ENCODE peak calls at places on chromosomes 4 and X, in six cellular contexts. X is foreskin fibroblast, H is choroid plexus epithelial cell, R is nephron progenitor cell, L is psoas muscle, A is Peyer's patch. C is an unnamed sample.

GRCh38 chr4:56907489-56908205 is at the start of gene REST:
- DNase-seq in L (peak), H (peak), R (peak), A (peak), X (peak), C (no peak)

GRCh38 chr4:82181789-82182188 is 192.0 kb downstream of the HNRNPD start:
- DNase-seq in R (no peak), H (no peak), A (no peak), L (no peak), X (no peak), C (no peak)

GRCh38 chr4:184528713-184529112 is 54.4 kb upstream of the IRF2 start:
- DNase-seq in X (no peak), R (no peak), H (no peak), L (no peak), A (no peak), C (no peak)

GRCh38 chr4:122150896-122151295 is 1.2 kb upstream of the BLTP1 start:
- DNase-seq in H (no peak), L (no peak), X (no peak), R (no peak), A (no peak), C (no peak)

GRCh38 chr4:1596393-1596792 is 87.7 kb downstream of the FAM53A start:
- DNase-seq in R (no peak), X (no peak), L (peak), H (no peak), A (no peak), C (no peak)

GRCh38 chr4:124459922-124460301 is 252.6 kb downstream of the ANKRD50 start:
- DNase-seq in R (no peak), L (no peak), A (no peak), X (no peak), H (peak), C (no peak)

GRCh38 chr4:59571805-59572430 is 1628.2 kb upstream of the ADGRL3 start:
- DNase-seq in X (no peak), H (peak), R (no peak), A (no peak), L (no peak), C (no peak)

GRCh38 chr4:152591361-152591760 is 55.5 kb upstream of the FBXW7 start:
- DNase-seq in R (peak), L (peak), X (peak), H (peak), A (peak), C (no peak)

GRCh38 chrX:143002206-143002605 is 23.5 kb upstream of the SPANXN4 start:
- DNase-seq in R (no peak), L (no peak), H (no peak), X (no peak), A (no peak), C (no peak)

GRCh38 chrX:68147848-68148247 is 285.4 kb downstream of the OPHN1 start:
- DNase-seq in H (no peak), X (no peak), A (no peak), L (no peak), R (no peak), C (no peak)

GRCh38 chrX:39012561-39013209 is 211.4 kb downstream of the MID1IP1 start:
- DNase-seq in L (no peak), A (no peak), X (no peak), H (peak), R (no peak), C (no peak)

GRCh38 chr4:51901363-51901762 is 58.4 kb downstream of the DCUN1D4 start:
- DNase-seq in A (no peak), L (no peak), H (no peak), R (no peak), X (no peak), C (no peak)

DNA sequence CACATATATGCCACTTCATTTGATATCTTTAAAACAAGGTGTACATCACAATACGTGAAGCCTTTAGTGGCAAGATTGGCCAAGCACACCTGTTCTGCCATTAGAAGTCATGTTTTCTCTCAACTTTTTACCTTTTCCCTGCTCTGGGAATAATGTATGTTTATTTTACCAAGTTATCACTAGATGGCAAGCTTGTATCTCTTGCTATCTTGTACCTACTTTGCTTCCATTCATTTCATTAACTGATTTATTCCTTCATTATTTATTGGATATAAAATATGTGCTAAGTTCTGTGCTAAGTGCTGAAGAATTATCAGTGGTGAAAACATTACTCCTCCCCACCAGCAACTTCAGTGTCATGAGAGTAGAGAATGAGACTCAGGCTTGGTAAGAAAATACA is 245.5 kb downstream of the ANK2 start:
- DNase-seq in X (no peak), L (no peak), A (no peak), R (no peak), H (peak), C (no peak)
- TF ChIP-seq CTCF in X (no peak), L (no peak), A (no peak), R (no peak), H (no peak), C (peak)

DNA sequence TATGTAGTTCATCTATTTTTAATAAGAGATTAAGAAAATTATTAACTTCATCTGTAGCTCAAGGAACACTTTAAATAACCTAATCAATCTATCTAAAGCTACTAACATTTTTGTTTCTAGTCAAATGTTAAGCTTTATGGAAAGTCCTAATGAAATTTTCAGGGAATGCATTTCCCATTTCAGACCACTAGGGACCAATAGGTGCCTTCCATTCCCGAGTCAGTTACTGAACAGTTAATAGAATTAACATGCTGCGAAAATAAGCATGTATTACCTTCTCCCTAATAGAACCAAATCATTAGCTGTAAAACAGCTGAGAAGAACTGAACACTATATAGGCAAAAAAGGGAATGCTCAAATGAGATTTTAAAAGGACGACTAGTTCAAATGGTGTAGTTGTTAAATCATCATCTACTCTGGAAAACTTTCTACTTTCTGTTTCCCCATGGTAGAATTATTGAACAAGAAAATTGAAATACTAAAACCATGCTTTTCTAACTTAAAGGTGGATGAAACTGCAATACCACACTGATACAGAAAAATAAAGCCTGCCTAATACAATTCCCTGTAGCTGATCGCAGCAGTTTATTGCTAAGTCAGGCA is 22.5 kb downstream of the STX18 start:
- DNase-seq in A (no peak), R (no peak), L (no peak), X (no peak), H (peak), C (no peak)
- TF ChIP-seq CTCF in A (peak), R (peak), L (peak), X (peak), H (peak), C (peak)

GRCh38 chr4:155772459-155773195 is 13.8 kb downstream of the GUCY1B1 start:
- DNase-seq in H (no peak), A (no peak), X (no peak), L (no peak), R (no peak), C (no peak)

GRCh38 chr4:155774033-155774432 is 15.2 kb downstream of the GUCY1B1 start:
- DNase-seq in A (no peak), X (no peak), H (no peak), R (no peak), L (no peak), C (no peak)

GRCh38 chr4:155777971-155778710 is 19.3 kb downstream of the GUCY1B1 start:
- DNase-seq in R (no peak), X (no peak), A (no peak), L (no peak), H (peak), C (peak)

GRCh38 chr4:155769092-155769491 is 10.3 kb downstream of the GUCY1B1 start:
- DNase-seq in X (no peak), A (no peak), H (no peak), L (no peak), R (no peak), C (no peak)

GRCh38 chr4:155773196-155773800 is 14.5 kb downstream of the GUCY1B1 start:
- DNase-seq in H (no peak), X (no peak), L (no peak), A (no peak), R (no peak), C (no peak)
- TF ChIP-seq CTCF in H (no peak), X (no peak), L (no peak), A (no peak), R (no peak), C (no peak)

GRCh38 chrX:48761674-48762471 is at the start of gene GLOD5:
- DNase-seq in R (peak), A (peak), L (no peak), X (no peak), H (peak), C (no peak)
- TF ChIP-seq CTCF in R (no peak), A (peak), L (no peak), X (no peak), H (peak), C (no peak)

DNA sequence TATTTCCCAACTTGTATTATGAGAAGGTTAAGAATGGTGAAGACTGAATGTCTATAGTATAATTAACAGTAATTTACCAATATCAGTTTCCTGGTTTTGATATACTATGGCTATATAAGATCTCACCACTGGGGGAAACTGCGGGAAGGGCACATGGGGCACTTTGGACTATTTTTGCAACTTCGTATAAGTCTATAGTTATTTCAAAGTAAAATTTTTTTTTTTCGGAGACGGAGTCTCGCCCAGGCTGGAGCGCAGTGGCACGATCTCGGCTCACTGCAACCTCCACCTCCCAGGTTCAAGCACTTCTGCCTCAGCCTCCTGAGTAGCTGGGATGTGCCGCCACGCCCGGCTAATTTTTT is 46.1 kb downstream of the CXorf58 start:
- DNase-seq in A (no peak), H (no peak), L (no peak), R (no peak), X (no peak), C (no peak)
- TF ChIP-seq CTCF in A (peak), H (no peak), L (no peak), R (no peak), X (no peak), C (no peak)

DNA sequence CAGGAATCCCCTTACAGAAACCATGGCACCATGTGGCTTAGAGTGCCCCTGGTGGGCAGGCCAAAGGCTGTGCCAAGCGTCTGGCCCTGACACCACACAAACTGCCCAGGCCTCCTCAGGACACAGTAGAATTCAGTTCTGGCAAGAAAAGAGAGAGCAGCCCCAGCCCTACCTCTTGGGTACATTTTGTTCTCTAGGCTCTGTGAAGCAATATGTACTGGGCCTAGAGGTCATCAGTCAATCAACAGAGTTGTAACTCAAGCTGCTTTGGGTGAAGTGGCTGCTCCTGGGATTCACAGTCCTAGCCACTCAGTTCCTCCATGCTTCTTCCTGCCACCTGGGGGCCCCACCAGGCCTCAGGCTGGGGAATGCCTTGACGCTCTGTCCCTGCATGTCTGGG is 158.1 kb upstream of the MAMLD1 start:
- DNase-seq in H (peak), X (no peak), L (no peak), R (no peak), A (no peak), C (no peak)
- TF ChIP-seq CTCF in H (peak), X (no peak), L (no peak), R (no peak), A (no peak), C (no peak)